ENCODE peak calls at places on chromosome 20, in eight cellular contexts. R is tibial nerve, P is ovary, F is H1, S is SK-N-SH, B is upper lobe of left lung, V is transverse colon, N is A549. Q is an unnamed sample.

GRCh38 chr20:17504898-17505663 is 26.1 kb downstream of the BFSP1 start:
- DNase-seq in R (peak; percentile 28), F (no peak), P (peak; percentile 49), S (peak; percentile 59), V (peak; percentile 65), N (peak; percentile 45), B (peak; percentile 54), Q (peak; percentile 47)

GRCh38 chr20:6231551-6231950 is 108.7 kb upstream of the FERMT1 start:
- DNase-seq in B (no peak), S (no peak), V (no peak), R (no peak), N (no peak), P (no peak), F (no peak), Q (no peak)

GRCh38 chr20:47792021-47792618 is 6.8 kb upstream of the SULF2 start:
- DNase-seq in F (no peak), P (peak; percentile 77), S (no peak), B (peak; percentile 28), R (peak; percentile 92), V (peak; percentile 37), N (no peak), Q (no peak)

GRCh38 chr20:3068986-3069900 is 2.2 kb upstream of the OXT start:
- DNase-seq in V (no peak), R (no peak), B (no peak), S (no peak), N (no peak), P (no peak), F (no peak), Q (peak; percentile 38)

GRCh38 chr20:43737925-43738324 is 11.1 kb upstream of the GTSF1L start:
- DNase-seq in S (no peak), F (no peak), N (no peak), R (no peak), P (no peak), B (no peak), V (no peak), Q (no peak)

GRCh38 chr20:61886721-61887658 is 178.7 kb downstream of the TAF4 start:
- DNase-seq in B (no peak), R (peak; percentile 27), V (no peak), F (no peak), N (peak; percentile 45), P (peak; percentile 31), S (peak; percentile 82), Q (no peak)

GRCh38 chr20:4573564-4574355 is 147.9 kb upstream of the PRND start:
- DNase-seq in P (no peak), B (no peak), F (no peak), N (peak; percentile 94), S (no peak), V (no peak), R (no peak), Q (no peak)

GRCh38 chr20:15938847-15939246 is 634.4 kb downstream of the KIF16B start:
- DNase-seq in B (no peak), P (no peak), S (no peak), N (no peak), V (no peak), F (no peak), R (no peak), Q (no peak)

GRCh38 chr20:366719-367485 is 13.7 kb upstream of the TRIB3 start:
- DNase-seq in N (no peak), R (no peak), P (no peak), F (no peak), S (no peak), B (no peak), V (no peak), Q (no peak)

GRCh38 chr20:46176744-46177378 is 58.7 kb downstream of the CD40 start:
- DNase-seq in S (no peak), P (no peak), B (no peak), R (no peak), N (no peak), V (no peak), F (no peak), Q (no peak)

GRCh38 chr20:59810376-59811187 is 122.9 kb downstream of the SYCP2 start:
- DNase-seq in F (no peak), P (peak; percentile 4), S (peak; percentile 54), V (no peak), B (no peak), N (no peak), R (peak; percentile 4), Q (peak; percentile 22)

GRCh38 chr20:10532351-10532750 is 97.2 kb downstream of the SLX4IP start:
- DNase-seq in V (no peak), F (no peak), R (no peak), B (no peak), P (no peak), S (no peak), N (no peak), Q (no peak)

GRCh38 chr20:14712302-14712739 is 374.9 kb upstream of the FLRT3 start:
- DNase-seq in F (no peak), B (no peak), S (no peak), R (no peak), V (no peak), N (peak; percentile 62), P (no peak), Q (no peak)

GRCh38 chr20:37526238-37526838 is 1.3 kb downstream of the BLCAP start:
- DNase-seq in F (no peak), R (no peak), V (peak; percentile 33), P (no peak), S (peak; percentile 82), B (peak; percentile 42), N (no peak), Q (no peak)

GRCh38 chr20:34111057-34111711 is 859 bp downstream of the EIF2S2 start:
- DNase-seq in N (no peak), R (peak; percentile 23), B (peak; percentile 68), F (no peak), S (peak; percentile 31), V (peak; percentile 18), P (no peak), Q (no peak)

GRCh38 chr20:54132612-54133433 is 41.0 kb downstream of the CYP24A1 start:
- DNase-seq in F (no peak), B (peak; percentile 48), S (no peak), R (peak; percentile 62), N (peak; percentile 70), P (no peak), V (peak; percentile 24), Q (no peak)

GRCh38 chr20:43925215-43925614 is 10.6 kb downstream of the TOX2 start:
- DNase-seq in P (no peak), B (no peak), R (no peak), F (no peak), N (no peak), S (no peak), V (no peak), Q (no peak)

GRCh38 chr20:32870985-32871384 is 12.3 kb downstream of the EFCAB8 start:
- DNase-seq in S (no peak), B (no peak), R (no peak), N (no peak), F (no peak), P (no peak), V (no peak), Q (no peak)

GRCh38 chr20:32875673-32876072 is 16.9 kb downstream of the EFCAB8 start:
- DNase-seq in B (no peak), S (no peak), N (no peak), F (no peak), R (no peak), V (no peak), P (no peak), Q (no peak)

GRCh38 chr20:32872266-32872665 is 13.5 kb downstream of the EFCAB8 start:
- DNase-seq in P (no peak), V (no peak), N (no peak), R (no peak), B (no peak), F (no peak), S (no peak), Q (no peak)

GRCh38 chr20:32871622-32872160 is 13.0 kb downstream of the EFCAB8 start:
- DNase-seq in P (no peak), B (no peak), N (no peak), F (no peak), V (no peak), S (no peak), R (no peak), Q (no peak)

DNA sequence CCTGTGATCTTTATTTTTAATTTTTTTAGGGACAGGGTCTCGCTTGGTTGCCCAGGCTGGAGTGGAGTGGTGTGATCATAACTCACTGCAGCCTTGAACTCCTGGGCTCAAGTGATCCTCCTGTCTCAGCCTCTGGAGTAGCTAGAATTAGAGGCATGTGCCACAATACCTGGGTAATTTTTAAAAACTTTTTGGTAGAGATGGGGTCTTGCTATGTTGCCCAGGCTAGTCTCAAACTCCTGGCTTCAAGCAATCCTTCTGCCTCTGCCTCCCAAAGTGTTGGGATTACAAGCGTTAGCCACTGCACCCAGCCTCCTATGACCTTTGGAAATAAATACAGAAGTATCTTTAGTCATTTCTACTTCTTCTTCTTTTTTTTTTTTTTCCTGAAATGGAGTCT is 11.8 kb downstream of the EFCAB8 start:
- DNase-seq in B (no peak), F (no peak), P (no peak), N (no peak), V (no peak), S (no peak), R (no peak), Q (no peak)
- TF ChIP-seq EP300 in B (no peak), F (no peak), P (no peak), N (no peak), V (no peak), S (no peak), R (no peak), Q (no peak)

DNA sequence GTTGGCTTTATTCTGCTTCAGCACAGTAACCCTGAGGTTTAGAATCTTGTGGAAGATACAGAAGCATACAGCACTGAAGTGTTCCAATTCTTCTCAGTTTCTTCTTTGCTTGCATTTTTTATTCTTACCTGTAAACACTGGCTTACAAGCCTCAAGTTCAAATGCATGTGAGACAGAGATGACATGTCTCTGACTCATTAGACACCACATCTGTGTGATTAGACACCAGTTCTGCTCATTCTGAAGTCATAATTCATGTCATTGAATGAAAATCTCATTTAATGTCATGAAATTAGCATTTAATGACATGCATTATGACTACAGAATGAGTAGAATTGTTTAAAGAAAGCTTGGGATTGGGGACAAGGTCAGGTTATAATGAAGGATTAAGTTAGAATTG is 5.8 kb downstream of the GZF1 start:
- DNase-seq in R (no peak), N (no peak), V (no peak), F (no peak), S (no peak), B (no peak), P (no peak), Q (no peak)
- H3K4me3 ChIP-seq in R (no peak overlapping the region), N (no peak overlapping the region), V (no peak overlapping the region), F (no peak overlapping the region), S (no peak overlapping the region), B (no peak overlapping the region), P (no peak overlapping the region), Q (no peak overlapping the region)

DNA sequence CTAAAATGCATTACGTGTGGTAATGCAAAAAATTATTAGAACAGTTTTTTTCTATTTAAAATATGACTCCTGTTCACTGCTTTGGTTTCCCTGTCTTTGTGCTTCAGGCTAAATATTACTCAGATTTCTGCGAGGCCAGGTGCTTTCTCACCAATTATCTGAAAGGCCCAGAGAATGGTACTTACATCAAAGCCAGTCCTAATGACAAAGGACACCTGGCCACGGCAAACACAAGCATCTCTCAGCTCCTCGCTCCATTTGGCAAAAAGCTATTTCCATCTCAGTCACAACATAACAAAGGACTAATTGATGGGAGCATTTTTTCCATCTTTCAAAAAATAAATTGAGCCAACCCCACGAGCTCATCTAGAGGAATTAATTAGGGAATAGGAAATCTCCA is 236.8 kb downstream of the HAO1 start:
- DNase-seq in P (no peak), R (no peak), V (no peak), S (no peak), N (no peak), F (no peak), B (no peak), Q (no peak)
- TF ChIP-seq EP300 in P (no peak), R (no peak), V (no peak), S (no peak), N (no peak), F (no peak), B (no peak), Q (no peak)

GRCh38 chr20:63284981-63285524 is 7.9 kb upstream of the COL20A1 start:
- DNase-seq in N (no peak), R (no peak), B (no peak), P (no peak), S (no peak), F (no peak), V (no peak), Q (no peak)
- H3K4me3 ChIP-seq in N (no peak overlapping the region), R (no peak overlapping the region), B (no peak overlapping the region), P (no peak overlapping the region), S (no peak overlapping the region), F (no peak overlapping the region), V (no peak overlapping the region), Q (no peak overlapping the region)